ENCODE peak calls at places on chromosomes 1 and 21, in four cellular contexts. Z, L, Q and K are unnamed samples.

GRCh38 chr1:54220004-54220811 is 20.2 kb downstream of the MRPL37 start:
- DNase-seq in Q (peak), Z (no peak), L (no peak), K (no peak)

GRCh38 chr21:33053986-33054385 is 16.0 kb upstream of the OLIG1 start:
- DNase-seq in Q (no peak), L (no peak), Z (no peak), K (no peak)

GRCh38 chr1:27004471-27005165 is 8.0 kb downstream of the TENT5B start:
- DNase-seq in Z (peak), L (no peak), Q (no peak), K (peak)

GRCh38 chr1:184223216-184223615 is 163.6 kb upstream of the C1orf21 start:
- DNase-seq in Z (peak), L (no peak), Q (no peak), K (no peak)

GRCh38 chr1:161163793-161164192 is 2.4 kb upstream of the PPOX start:
- DNase-seq in Q (no peak), L (no peak), Z (no peak), K (no peak)

GRCh38 chr1:240965581-240966091 is 353.7 kb upstream of the GREM2 start:
- DNase-seq in Z (no peak), L (no peak), Q (no peak), K (no peak)

GRCh38 chr1:235106457-235106856 is 22.2 kb downstream of the TOMM20 start:
- DNase-seq in L (no peak), Z (no peak), Q (no peak), K (no peak)

GRCh38 chr21:43956667-43957030 is 55.5 kb upstream of the TRAPPC10 start:
- DNase-seq in Z (no peak), L (no peak), Q (no peak), K (no peak)

GRCh38 chr1:16608838-16609560 is 4.4 kb downstream of the NBPF1 start:
- DNase-seq in Z (no peak), L (no peak), Q (no peak), K (no peak)

GRCh38 chr1:40413527-40414252 is 36.6 kb upstream of the ZFP69B start:
- DNase-seq in Z (no peak), L (no peak), Q (no peak), K (no peak)

GRCh38 chr1:117758444-117759316 is 152.8 kb downstream of the TENT5C start:
- DNase-seq in L (peak), Q (peak), Z (peak), K (peak)

GRCh38 chr21:33127154-33127893 is 57.4 kb downstream of the OLIG1 start:
- DNase-seq in L (peak), Q (peak), Z (peak), K (peak)

GRCh38 chr1:118159578-118159977 is 25.4 kb downstream of the SPAG17 start:
- DNase-seq in L (no peak), Z (no peak), Q (no peak), K (no peak)

GRCh38 chr1:9101510-9102146 is 27.3 kb downstream of the GPR157 start:
- DNase-seq in Z (peak), L (peak), Q (peak), K (peak)

GRCh38 chr1:37846634-37847339 is 12.6 kb downstream of the MTF1 start:
- DNase-seq in Q (no peak), Z (no peak), L (no peak), K (no peak)

GRCh38 chr1:153288634-153289275 is 24.0 kb downstream of the PGLYRP3 start:
- DNase-seq in Q (no peak), Z (peak), L (peak), K (peak)

GRCh38 chr1:59081795-59082194 is 215.1 kb upstream of the FGGY start:
- DNase-seq in Z (no peak), L (no peak), Q (no peak), K (no peak)

GRCh38 chr1:153693466-153693865 is 15.0 kb downstream of the NPR1 start:
- DNase-seq in Z (no peak), Q (no peak), L (no peak), K (no peak)

GRCh38 chr1:232463226-232463625 is 166.7 kb downstream of the SIPA1L2 start:
- DNase-seq in Q (no peak), Z (no peak), L (no peak), K (no peak)

GRCh38 chr1:205916541-205916940 is 26.7 kb downstream of the SLC26A9 start:
- DNase-seq in Q (no peak), L (no peak), Z (no peak), K (no peak)

GRCh38 chr1:85597709-85598108 is 17.1 kb downstream of the CCN1 start:
- DNase-seq in Q (no peak), Z (no peak), L (no peak), K (no peak)

GRCh38 chr1:151511636-151512215 is 539 bp downstream of the CGN start:
- DNase-seq in Q (no peak), L (peak), Z (peak), K (peak)

GRCh38 chr1:94334156-94334555 is 84.0 kb upstream of the ABCD3 start:
- DNase-seq in Q (no peak), L (no peak), Z (no peak), K (no peak)

GRCh38 chr1:232150770-232151548 is 479.0 kb downstream of the SIPA1L2 start:
- DNase-seq in Q (no peak), Z (no peak), L (no peak), K (no peak)

GRCh38 chr1:151314137-151314875 is 12.9 kb downstream of the PI4KB start:
- DNase-seq in L (peak), Q (peak), Z (no peak), K (no peak)

GRCh38 chr1:10733474-10733873 is 63.0 kb downstream of the CASZ1 start:
- DNase-seq in Q (no peak), L (no peak), Z (no peak), K (no peak)

GRCh38 chr1:109089242-109090015 is 1.1 kb upstream of the TMEM167B start:
- DNase-seq in Q (peak), Z (no peak), L (peak), K (peak)

GRCh38 chr1:206578959-206579358 is 33.3 kb downstream of the EIF2D start:
- DNase-seq in Z (no peak), Q (no peak), L (no peak), K (no peak)

GRCh38 chr1:205917466-205918248 is 25.6 kb downstream of the SLC26A9 start:
- DNase-seq in L (no peak), Z (no peak), Q (no peak), K (no peak)

GRCh38 chr1:25607123-25607522 is 9.5 kb upstream of the MAN1C1 start:
- DNase-seq in Z (no peak), Q (no peak), L (no peak), K (no peak)

DNA sequence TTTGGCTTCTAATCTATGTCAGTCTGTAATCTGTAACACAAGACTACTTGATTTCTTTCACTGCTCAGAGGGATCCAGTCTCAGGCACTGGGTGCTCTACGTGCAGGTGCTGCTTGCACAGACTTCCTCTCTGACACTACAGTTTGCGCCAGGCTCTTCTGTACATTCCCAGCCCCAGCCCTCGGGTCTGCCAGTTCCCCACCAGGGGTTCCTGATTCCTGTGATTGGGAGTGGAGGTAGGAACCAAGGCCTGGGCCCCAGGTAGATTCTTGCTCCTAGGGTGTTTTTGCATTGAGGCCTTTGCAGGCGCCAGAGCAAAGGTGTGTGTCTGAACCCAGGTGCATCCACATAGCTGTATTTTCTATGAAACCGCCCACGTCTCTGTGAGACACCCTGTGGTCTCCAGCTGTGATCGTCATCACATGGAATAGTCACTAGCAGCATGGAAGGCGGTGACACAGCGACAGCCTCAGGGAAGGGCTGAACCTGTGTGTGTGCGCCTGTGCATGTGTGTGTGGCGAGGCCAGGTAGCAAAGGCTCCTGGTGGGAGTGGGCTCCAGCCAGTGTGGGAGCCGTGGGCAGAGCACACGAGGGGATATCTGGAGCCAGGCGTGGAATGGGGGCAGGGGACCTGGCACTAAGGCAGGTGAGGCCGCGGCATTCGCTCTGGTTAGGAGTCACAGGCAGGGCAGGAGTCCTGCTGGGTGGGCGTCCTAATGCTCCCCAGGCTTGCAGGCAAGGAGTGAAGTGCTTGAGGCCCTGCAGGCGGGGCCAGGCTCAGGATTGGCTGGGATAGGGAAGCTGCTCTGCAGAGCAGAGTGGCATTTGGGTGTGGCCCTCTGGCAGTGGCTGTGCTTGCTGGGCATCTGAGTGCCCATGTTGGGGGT is 5.2 kb downstream of the GJC2 start:
- DNase-seq in Q (no peak), L (no peak), Z (peak), K (no peak)
- TF ChIP-seq NR3C1 in Q (no peak), L (no peak), Z (no peak), K (no peak)

DNA sequence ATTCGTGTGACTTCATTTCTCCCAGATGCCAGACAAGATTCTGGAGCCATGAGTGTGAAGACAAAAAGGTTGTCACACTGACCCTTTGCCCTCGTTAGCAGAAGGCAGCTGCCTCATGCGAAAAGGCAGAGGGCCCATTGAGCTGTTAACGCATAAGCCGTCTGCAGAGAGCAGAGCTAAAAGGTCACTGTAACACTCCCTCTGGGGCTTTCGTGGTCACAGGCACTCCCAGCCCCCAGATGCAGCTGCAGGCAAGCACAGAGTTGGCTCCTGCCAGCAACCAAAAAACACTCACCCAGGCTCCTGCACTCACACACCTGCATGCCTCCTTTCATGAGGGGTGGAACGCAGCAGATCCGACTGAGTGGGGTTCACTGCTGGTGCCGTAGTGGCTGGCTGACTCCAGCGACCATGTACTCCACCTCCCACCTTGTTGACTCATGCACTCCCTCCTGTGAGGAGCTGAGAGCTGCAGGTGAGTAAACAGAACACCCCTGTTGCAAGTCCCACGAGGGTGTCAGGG is 287.5 kb downstream of the SMYD3 start:
- DNase-seq in Z (no peak), Q (peak), L (no peak), K (no peak)
- TF ChIP-seq NR3C1 in Z (no peak), Q (no peak), L (no peak), K (no peak)

DNA sequence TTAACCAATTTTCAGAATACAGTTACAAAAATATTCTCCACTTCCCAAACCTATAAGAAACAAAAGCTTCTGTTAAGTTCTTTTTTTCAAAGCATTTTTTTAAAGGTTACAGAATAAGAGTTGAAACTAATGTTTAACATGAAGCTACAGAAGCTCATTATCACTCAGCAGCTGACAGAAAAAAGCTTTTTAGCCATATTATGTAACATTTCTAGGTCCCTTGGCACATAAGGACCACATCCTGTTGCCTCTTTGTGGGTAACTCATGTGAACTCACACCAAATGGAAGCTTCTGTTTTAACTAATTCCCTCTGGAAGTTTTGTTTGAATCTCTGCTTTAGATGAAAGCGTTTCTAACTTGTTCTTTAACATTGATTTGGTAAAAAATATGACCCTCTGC is 242.5 kb upstream of the TMPRSS15 start:
- DNase-seq in L (no peak), Z (no peak), Q (no peak), K (no peak)
- TF ChIP-seq NR3C1 in L (no peak), Z (no peak), Q (no peak), K (no peak)

DNA sequence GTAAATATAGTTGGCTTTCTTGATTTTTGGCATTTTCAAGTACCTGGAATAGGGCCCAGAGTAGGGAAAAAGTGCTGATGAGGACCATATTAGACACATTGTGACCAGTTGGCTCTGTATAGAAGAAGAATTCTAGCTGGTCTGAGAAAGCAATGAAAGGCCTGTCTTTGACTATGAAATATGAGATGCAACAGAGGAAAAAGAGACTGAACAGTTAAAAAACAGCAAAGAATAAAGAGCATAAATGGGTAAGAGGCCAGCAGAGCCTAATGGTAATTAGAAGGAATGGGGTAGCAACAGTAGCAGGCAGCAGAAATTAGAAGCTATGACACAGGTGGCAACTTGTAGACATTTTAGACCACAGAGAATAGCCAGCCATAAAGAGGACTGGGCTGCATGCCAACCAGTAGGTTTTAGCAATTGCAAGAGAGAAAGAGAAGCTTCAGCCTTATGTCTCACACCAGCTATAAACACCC is 113.9 kb downstream of the LHX4 start:
- DNase-seq in Z (no peak), L (no peak), Q (no peak), K (no peak)
- TF ChIP-seq NR3C1 in Z (no peak), L (no peak), Q (no peak), K (no peak)

DNA sequence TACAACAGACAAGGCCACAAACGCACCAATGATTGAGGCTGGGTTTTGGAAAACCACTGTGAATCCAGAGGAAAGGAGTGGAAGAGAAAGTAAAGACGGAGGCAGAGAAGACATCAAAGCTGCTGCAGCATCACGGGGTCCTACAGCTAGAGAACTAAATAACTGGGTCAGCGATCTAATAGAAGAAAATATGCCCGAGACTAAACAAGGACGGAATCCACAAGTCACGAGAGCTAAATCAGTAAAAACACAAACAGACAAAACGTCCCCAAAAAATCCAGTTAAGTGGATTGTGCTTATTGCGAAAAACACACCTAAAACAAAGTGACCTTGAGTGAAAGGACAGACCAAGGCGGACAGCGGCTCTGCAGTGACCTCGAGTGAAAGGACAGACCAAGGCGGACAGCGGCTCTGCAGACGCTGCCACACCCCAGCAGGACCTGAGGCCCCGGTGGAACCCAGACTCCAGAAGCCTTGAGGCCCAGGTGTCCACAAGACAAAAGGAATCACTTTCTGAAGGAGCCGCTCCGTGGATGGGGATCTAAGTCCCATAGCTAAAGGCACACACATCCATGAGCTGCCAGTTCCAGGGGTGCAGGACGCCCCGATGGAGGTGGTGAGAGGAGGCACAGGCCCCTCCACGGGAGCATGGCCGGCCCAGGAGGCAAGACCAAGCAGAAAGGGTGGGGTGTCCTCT is 6.0 kb downstream of the FTCD start:
- DNase-seq in L (no peak), Z (peak), Q (peak), K (no peak)
- TF ChIP-seq NR3C1 in L (no peak), Z (no peak), Q (no peak), K (no peak)

GRCh38 chr1:115289940-115290339 is 48.1 kb downstream of the NGF start:
- DNase-seq in L (no peak), Z (no peak), Q (no peak), K (no peak)
- TF ChIP-seq NR3C1 in L (no peak), Z (no peak), Q (no peak), K (no peak)

DNA sequence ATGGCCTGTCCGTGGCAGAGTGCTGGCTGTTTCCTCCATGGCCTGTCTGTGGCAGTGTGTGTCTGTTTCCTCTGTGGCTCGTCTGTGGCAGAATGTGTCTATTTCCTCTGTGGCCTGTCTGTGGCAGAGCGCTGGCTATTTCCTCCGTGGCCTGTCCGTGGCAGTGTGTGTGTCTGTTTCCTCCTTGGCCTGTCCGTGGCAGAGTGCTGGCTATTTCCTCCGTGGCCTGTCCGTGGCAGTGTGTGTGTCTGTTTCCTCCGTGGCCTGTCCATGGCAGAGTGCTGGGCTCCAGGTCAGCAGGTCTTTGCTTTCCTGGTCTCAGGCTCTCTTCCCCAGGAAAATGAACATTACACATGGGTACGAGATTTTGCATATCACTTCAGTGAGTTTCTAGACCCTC is 138.4 kb upstream of the IPO9 start:
- DNase-seq in L (no peak), Z (no peak), Q (no peak), K (no peak)
- TF ChIP-seq NR3C1 in L (no peak), Z (no peak), Q (no peak), K (no peak)

DNA sequence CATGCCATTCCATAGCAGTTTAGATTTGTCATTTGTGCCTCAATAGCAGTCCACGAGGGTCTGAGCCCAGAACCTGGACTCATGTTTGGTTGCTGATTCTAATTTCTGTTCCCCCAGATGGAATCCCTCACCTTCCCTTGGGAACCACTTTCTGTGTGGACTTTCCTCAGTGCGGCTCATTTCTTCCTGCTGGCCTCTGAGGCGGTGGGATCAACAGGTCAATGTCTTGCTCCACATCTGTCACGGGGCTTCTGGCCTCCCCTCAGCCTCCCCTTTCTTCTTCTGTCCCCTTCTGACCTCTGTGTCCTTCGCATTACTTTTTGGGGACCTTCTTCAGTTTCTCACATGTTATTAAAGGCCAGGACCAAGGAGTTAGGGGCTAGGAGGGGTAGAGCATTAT is 49.3 kb upstream of the PRELP start:
- DNase-seq in Z (no peak), Q (no peak), L (no peak), K (no peak)
- TF ChIP-seq NR3C1 in Z (no peak), Q (no peak), L (no peak), K (no peak)

DNA sequence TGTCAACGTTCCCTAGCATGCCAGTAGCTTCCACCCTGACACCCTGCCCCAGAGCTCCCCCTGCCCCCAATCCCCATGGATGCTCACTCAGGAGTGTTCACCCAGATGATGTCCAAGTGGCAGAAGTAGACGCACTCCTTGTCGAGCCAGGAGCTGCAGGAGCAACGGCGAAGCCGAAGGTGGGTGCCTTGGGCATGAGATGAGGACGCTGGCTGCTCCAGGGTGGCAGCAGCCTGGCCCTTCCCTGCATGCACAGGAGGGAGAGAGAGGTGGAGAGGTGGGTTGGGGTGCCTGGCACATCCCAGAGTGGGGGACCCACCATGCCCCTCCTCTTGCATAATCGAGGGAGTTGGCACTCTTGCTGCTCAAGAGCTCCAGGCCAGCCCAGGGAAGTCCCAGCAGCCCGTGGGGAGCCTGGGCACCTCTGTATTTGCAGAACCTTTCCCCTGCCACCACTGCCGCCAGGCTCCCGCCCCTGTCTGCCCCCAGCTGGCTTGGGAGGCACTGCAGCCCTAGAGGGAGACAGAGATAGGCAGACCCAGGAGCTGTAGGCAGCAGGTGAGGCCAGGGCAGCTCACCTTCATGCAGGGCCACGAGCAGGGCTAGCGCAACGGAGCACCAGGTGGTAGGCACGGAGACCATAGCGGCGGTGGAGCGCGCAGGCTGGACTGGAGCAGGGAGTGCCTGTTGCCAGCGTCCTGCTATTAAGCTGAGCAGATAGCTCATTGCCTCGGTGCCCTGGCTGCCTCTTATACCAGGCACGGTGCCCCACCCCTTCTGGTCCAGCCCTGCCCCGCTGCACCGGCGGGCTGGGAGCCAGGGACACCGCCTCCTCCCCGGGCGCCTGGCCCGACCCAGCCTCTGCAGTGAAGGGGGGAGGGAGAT is at the start of gene EDN2:
- DNase-seq in Q (no peak), Z (peak), L (peak), K (no peak)
- TF ChIP-seq NR3C1 in Q (no peak), Z (no peak), L (no peak), K (no peak)